ENCODE peak calls at places on chromosomes 13 and 19, in eight cellular contexts. U is body of pancreas, Y is uterus, P is tibial nerve, N is IMR-90, H is breast epithelium, Q is stomach, Z is endothelial cell of umbilical vein. C is an unnamed sample.

GRCh38 chr13:113669871-113670341 is 2.9 kb downstream of the GRK1 start:
- DNase-seq in N (no peak), H (peak; percentile 41), P (no peak), Q (peak; percentile 24), Z (no peak), Y (peak; percentile 5), U (no peak), C (peak; percentile 14)

GRCh38 chr13:98252931-98253470 is 75.9 kb upstream of the RNF113B start:
- DNase-seq in Y (no peak), Q (no peak), U (no peak), P (peak; percentile 11), H (no peak), N (peak; percentile 88), Z (peak; percentile 84), C (no peak)

GRCh38 chr13:113786262-113786841 is 27.3 kb downstream of the TMEM255B start:
- DNase-seq in Q (peak; percentile 8), Z (peak; percentile 44), H (no peak), N (peak; percentile 76), U (no peak), P (no peak), Y (no peak), C (no peak)

GRCh38 chr19:30206187-30206586 is 166.0 kb upstream of the ZNF536 start:
- DNase-seq in H (no peak), Y (no peak), Q (no peak), U (no peak), Z (no peak), P (no peak), N (no peak), C (no peak)

GRCh38 chr19:49809987-49810389 is 3.1 kb downstream of the FUZ start:
- DNase-seq in P (no peak), Z (no peak), U (no peak), Q (no peak), N (no peak), H (no peak), Y (no peak), C (no peak)

GRCh38 chr13:58953638-58954037 is 1210.1 kb downstream of the DIAPH3 start:
- DNase-seq in Y (no peak), U (no peak), Z (no peak), P (no peak), N (no peak), Q (no peak), H (no peak), C (no peak)

GRCh38 chr13:112213467-112214245 is 146.7 kb downstream of the SOX1 start:
- DNase-seq in H (peak; percentile 68), Z (no peak), Q (peak; percentile 40), Y (no peak), N (no peak), U (peak; percentile 80), P (no peak), C (no peak)

GRCh38 chr13:67518785-67519184 is 288.6 kb upstream of the PCDH9 start:
- DNase-seq in H (no peak), P (no peak), N (no peak), U (no peak), Z (no peak), Q (no peak), Y (no peak), C (no peak)

GRCh38 chr19:3665681-3666544 is 34.4 kb downstream of the PIP5K1C start:
- DNase-seq in H (peak; percentile 77), Q (peak; percentile 69), N (no peak), Z (peak; percentile 46), U (peak; percentile 48), P (peak; percentile 75), Y (peak; percentile 67), C (peak; percentile 89)

GRCh38 chr19:29587518-29587986 is 18.5 kb upstream of the POP4 start:
- DNase-seq in Y (no peak), Z (no peak), H (peak; percentile 45), N (peak; percentile 38), Q (no peak), P (no peak), U (no peak), C (no peak)

GRCh38 chr13:105436946-105437345 is 1098.5 kb downstream of the EFNB2 start:
- DNase-seq in P (no peak), Q (no peak), N (no peak), H (no peak), U (no peak), Z (peak; percentile 92), Y (no peak), C (no peak)

GRCh38 chr19:13905634-13906524 is at the start of the genes BRME1 and CC2D1A:
- DNase-seq in H (peak; percentile 87), Y (peak; percentile 87), P (peak; percentile 79), Q (peak; percentile 96), U (peak; percentile 96), Z (peak; percentile 85), N (peak; percentile 75), C (peak; percentile 93)
- TF ChIP-seq POLR2A in H (peak; percentile 16), Y (peak; percentile 62), P (no peak), Q (no peak), U (no peak), Z (no peak), N (no peak), C (peak; percentile 67)

GRCh38 chr13:80121038-80121437 is 219.9 kb downstream of the SPRY2 start:
- DNase-seq in H (no peak), Q (no peak), U (no peak), Y (no peak), P (no peak), N (peak; percentile 29), Z (no peak), C (no peak)
- H3K4me1 ChIP-seq in H (no peaks in the 10 kb centered on the region), Q (no peaks in the 10 kb centered on the region), U (peaks cover 3% of the 10 kb centered on the region), Y (no peaks in the 10 kb centered on the region), P (no peaks in the 10 kb centered on the region), N (no peaks in the 10 kb centered on the region), Z (no peaks in the 10 kb centered on the region), C (no peaks in the 10 kb centered on the region)

GRCh38 chr19:15313649-15314279 is 18.6 kb downstream of the BRD4 start:
- DNase-seq in N (no peak), Z (no peak), Q (no peak), U (no peak), Y (no peak), H (no peak), P (no peak), C (no peak)

GRCh38 chr19:15316498-15316897 is 15.8 kb downstream of the BRD4 start:
- DNase-seq in N (peak; percentile 80), P (no peak), Q (no peak), H (no peak), Y (no peak), U (no peak), Z (no peak), C (no peak)

GRCh38 chr19:15317392-15318011 is 14.8 kb downstream of the BRD4 start:
- DNase-seq in Q (no peak), U (no peak), Y (no peak), Z (no peak), H (no peak), N (peak; percentile 80), P (no peak), C (no peak)

GRCh38 chr19:15318241-15318691 is 14.1 kb downstream of the BRD4 start:
- DNase-seq in U (peak; percentile 48), Y (no peak), H (no peak), N (peak; percentile 42), Q (no peak), Z (no peak), P (no peak), C (no peak)

GRCh38 chr19:15315101-15315500 is 17.2 kb downstream of the BRD4 start:
- DNase-seq in P (no peak), N (no peak), H (no peak), Q (no peak), Y (no peak), Z (no peak), U (no peak), C (no peak)
- TF ChIP-seq POLR2A in P (no peak), N (no peak), H (no peak), Q (no peak), Y (no peak), Z (no peak), U (no peak), C (no peak)

GRCh38 chr19:38661996-38662395 is 14.5 kb downstream of the ACTN4 start:
- DNase-seq in Q (peak; percentile 69), Y (no peak), H (no peak), Z (peak; percentile 26), N (no peak), P (no peak), U (peak; percentile 81), C (no peak)
- H3K4me1 ChIP-seq in Q (peaks cover 100% of the 10 kb centered on the region), Y (peaks cover 41% of the 10 kb centered on the region), H (peaks cover 77% of the 10 kb centered on the region), Z (peaks cover 75% of the 10 kb centered on the region), N (peaks cover 55% of the 10 kb centered on the region), P (peaks cover 11% of the 10 kb centered on the region), U (peaks cover 100% of the 10 kb centered on the region), C (peaks cover 90% of the 10 kb centered on the region)

GRCh38 chr19:51366050-51366998 is at the start of gene ETFB:
- DNase-seq in Y (peak; percentile 99), N (peak; percentile 96), H (peak; percentile 98), P (peak; percentile 98), Q (peak; percentile 98), Z (peak; percentile 97), U (peak; percentile 99), C (peak; percentile 99)

GRCh38 chr19:51365211-51366049 is 758 bp downstream of the ETFB start:
- DNase-seq in N (peak; percentile 53), Y (peak; percentile 30), Z (peak; percentile 42), U (peak; percentile 40), P (peak; percentile 22), Q (peak; percentile 29), H (no peak), C (no peak)

GRCh38 chr19:51367565-51368365 is 1.0 kb downstream of the CLDND2 start:
- DNase-seq in Z (peak; percentile 99), H (peak; percentile 99), U (peak; percentile 99), Q (peak; percentile 99), Y (peak; percentile 100), N (peak; percentile 98), P (peak; percentile 99), C (peak; percentile 100)

GRCh38 chr19:51368366-51369282 is at the start of gene CLDND2:
- DNase-seq in Z (no peak), U (no peak), N (no peak), P (no peak), H (no peak), Y (no peak), Q (no peak), C (no peak)

DNA sequence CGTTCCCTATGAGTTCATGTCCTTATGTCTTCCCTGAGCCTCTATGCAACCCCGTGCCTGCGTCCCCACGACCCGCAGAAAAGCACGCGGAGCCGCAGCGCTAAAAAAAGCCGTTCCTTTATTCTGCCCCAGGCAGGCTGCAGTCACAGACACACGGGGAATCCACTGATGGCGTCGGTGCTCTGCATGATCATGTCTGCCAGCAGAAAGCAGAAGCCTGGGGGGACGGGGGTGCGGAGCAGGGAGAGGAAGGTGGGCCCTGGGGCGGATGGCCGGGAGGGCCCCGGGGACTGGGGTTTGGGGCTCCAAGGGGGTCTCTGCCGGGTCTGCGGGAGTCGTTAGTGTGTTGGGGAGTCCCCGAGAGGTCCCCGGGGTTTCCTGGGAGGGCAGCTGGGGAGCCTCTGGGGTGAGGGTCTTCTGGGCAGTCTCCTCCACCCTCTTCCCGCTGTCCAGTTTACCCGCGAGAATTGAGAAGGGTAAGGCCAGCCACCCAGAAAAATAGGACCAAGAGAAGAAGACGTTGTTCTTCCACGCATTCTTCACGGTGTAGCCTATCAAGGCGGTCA is 894 bp upstream of the ETFB start:
- DNase-seq in H (no peak), Q (peak; percentile 28), P (no peak), U (no peak), Z (peak; percentile 50), N (no peak), Y (no peak), C (no peak)
- TF ChIP-seq POLR2A in H (peak; percentile 77), Q (no peak), P (peak; percentile 78), U (peak; percentile 88), Z (no peak), N (peak; percentile 15), Y (peak; percentile 95), C (peak; percentile 92)